ENCODE peak calls at places on chromosomes 5 and 9, in nine cellular contexts. E is foreskin keratinocyte; S is left lung; F is pancreas; W is MM.1S; U is tibial nerve; M is esophagus squamous epithelium; H is mesenchymal stem cell; I is CD8-positive, alpha-beta memory T cell. Y is an unnamed sample.

GRCh38 chr9:272251-273213 is 57.9 kb downstream of the DOCK8 start:
- DNase-seq in E (no peak), S (no peak), F (no peak), W (peak; percentile 92), U (peak; percentile 35), M (no peak), H (no peak), I (peak; percentile 87), Y (peak; percentile 92)

GRCh38 chr9:110056062-110056461 is 151.9 kb downstream of the C9orf152 start:
- DNase-seq in E (no peak), S (no peak), F (no peak), W (no peak), U (no peak), M (no peak), H (no peak), I (no peak), Y (no peak)

GRCh38 chr5:129905467-129906176 is 1.4 kb downstream of the CHSY3 start:
- DNase-seq in E (peak; percentile 15), S (peak; percentile 70), F (peak; percentile 19), W (no peak), U (peak; percentile 16), M (no peak), H (peak; percentile 53), I (no peak), Y (no peak)

GRCh38 chr5:154197801-154198461 is 7.4 kb downstream of the GALNT10 start:
- DNase-seq in E (peak; percentile 84), S (no peak), F (no peak), W (no peak), U (no peak), M (no peak), H (peak; percentile 69), I (peak; percentile 62), Y (no peak)

GRCh38 chr9:126906086-126906485 is 8.5 kb upstream of the RALGPS1 start:
- DNase-seq in E (no peak), S (no peak), F (no peak), W (no peak), U (no peak), M (no peak), H (no peak), I (no peak), Y (no peak)

GRCh38 chr9:15262581-15262980 is 44.4 kb downstream of the TTC39B start:
- DNase-seq in E (no peak), S (no peak), F (no peak), W (no peak), U (no peak), M (no peak), H (no peak), I (no peak), Y (no peak)

GRCh38 chr9:38368731-38369130 is 23.8 kb upstream of the ALDH1B1 start:
- DNase-seq in E (peak; percentile 66), S (no peak), F (no peak), W (no peak), U (no peak), M (no peak), H (no peak), I (no peak), Y (no peak)

GRCh38 chr9:124342946-124343485 is 72.2 kb downstream of the PSMB7 start:
- DNase-seq in E (peak; percentile 78), S (peak; percentile 81), F (no peak), W (no peak), U (peak; percentile 18), M (no peak), H (peak; percentile 87), I (no peak), Y (no peak)

GRCh38 chr5:58963361-58963760 is 380.5 kb downstream of the RAB3C start:
- DNase-seq in E (no peak), S (no peak), F (no peak), W (no peak), U (no peak), M (no peak), H (no peak), I (no peak), Y (no peak)

GRCh38 chr5:55994502-55994997 is at the start of gene IL6ST:
- DNase-seq in E (peak; percentile 82), S (no peak), F (no peak), W (no peak), U (peak; percentile 44), M (no peak), H (peak; percentile 96), I (no peak), Y (peak; percentile 1)

GRCh38 chr5:6446626-6447309 is 1.9 kb upstream of the UBE2QL1 start:
- DNase-seq in E (no peak), S (no peak), F (no peak), W (no peak), U (no peak), M (no peak), H (no peak), I (no peak), Y (no peak)

GRCh38 chr9:90770927-90771326 is 30.7 kb upstream of the SYK start:
- DNase-seq in E (no peak), S (no peak), F (no peak), W (no peak), U (no peak), M (no peak), H (no peak), I (no peak), Y (no peak)

GRCh38 chr5:123830575-123830974 is 318.6 kb downstream of the CSNK1G3 start:
- DNase-seq in E (no peak), S (no peak), F (no peak), W (no peak), U (no peak), M (no peak), H (no peak), I (no peak), Y (no peak)

DNA sequence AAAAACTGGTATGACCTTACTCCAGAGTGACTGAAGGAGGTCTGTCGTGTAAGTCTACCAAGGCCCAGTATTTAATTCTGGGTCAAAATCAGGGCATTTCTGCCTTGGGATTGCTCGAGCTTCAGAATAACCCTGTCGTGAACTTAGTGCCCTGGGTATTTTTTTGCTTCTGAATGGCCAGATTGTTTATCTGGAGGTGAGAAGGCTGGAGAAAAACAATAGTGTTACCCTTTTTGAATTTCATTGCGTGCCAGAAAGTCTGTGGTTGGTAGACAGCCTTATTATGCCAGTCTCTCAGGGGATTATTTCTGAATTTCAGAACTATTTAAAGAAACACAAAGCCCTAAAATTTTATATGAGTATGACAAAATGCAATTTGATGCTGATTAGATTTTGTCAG is 323.4 kb downstream of the CSNK1G3 start:
- DNase-seq in E (no peak), S (no peak), F (no peak), W (no peak), U (no peak), M (no peak), H (no peak), I (no peak), Y (no peak)
- H3K27ac ChIP-seq in E (no peak overlapping the region), S (no peak overlapping the region), F (no peak overlapping the region), W (no peak overlapping the region), U (peak overlapping the region; percentile 22), M (no peak overlapping the region), H (no peak overlapping the region), I (no peak overlapping the region), Y (no peak overlapping the region)

DNA sequence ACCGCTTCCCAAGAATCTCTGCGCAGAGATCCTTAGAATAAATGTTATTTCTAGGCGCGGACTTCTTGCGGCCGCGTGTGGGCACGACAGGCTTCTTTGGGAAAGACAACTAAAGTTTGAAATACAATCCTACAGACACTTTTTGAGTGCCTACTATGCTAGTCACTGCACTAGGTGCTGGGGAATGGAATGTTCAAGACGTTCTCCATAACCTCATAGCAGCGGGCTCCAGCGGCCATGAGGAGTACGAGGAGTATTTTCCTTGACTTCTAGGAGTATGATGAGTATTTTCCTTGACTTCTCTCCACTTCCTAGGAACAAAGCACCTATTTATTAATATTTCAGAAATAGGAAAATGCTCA is 636 bp upstream of the PWWP2A start:
- DNase-seq in E (no peak), S (no peak), F (no peak), W (no peak), U (no peak), M (no peak), H (no peak), I (no peak), Y (no peak)
- H3K27ac ChIP-seq in E (no peak overlapping the region), S (no peak overlapping the region), F (no peak overlapping the region), W (no peak overlapping the region), U (peak overlapping the region; percentile 20), M (no peak overlapping the region), H (no peak overlapping the region), I (no peak overlapping the region), Y (peak overlapping the region; percentile 10)

GRCh38 chr5:57210633-57211032 is 36.8 kb downstream of the GPBP1 start:
- DNase-seq in E (no peak), S (no peak), F (no peak), W (no peak), U (no peak), M (no peak), H (no peak), I (no peak), Y (no peak)
- H3K27ac ChIP-seq in E (no peak overlapping the region), S (no peak overlapping the region), F (no peak overlapping the region), W (no peak overlapping the region), U (no peak overlapping the region), M (no peak overlapping the region), H (no peak overlapping the region), I (no peak overlapping the region), Y (no peak overlapping the region)

GRCh38 chr9:131279196-131279926 is 3.1 kb upstream of the FAM78A start:
- DNase-seq in E (no peak), S (no peak), F (no peak), W (no peak), U (no peak), M (no peak), H (no peak), I (no peak), Y (no peak)
- H3K27ac ChIP-seq in E (no peak overlapping the region), S (no peak overlapping the region), F (no peak overlapping the region), W (no peak overlapping the region), U (no peak overlapping the region), M (peak overlapping the region; percentile 85), H (no peak overlapping the region), I (no peak overlapping the region), Y (peak overlapping the region; percentile 52)

GRCh38 chr9:121253821-121254471 is 14.0 kb upstream of the GSN start:
- DNase-seq in E (no peak), S (no peak), F (no peak), W (no peak), U (no peak), M (no peak), H (no peak), I (no peak), Y (peak; percentile 57)
- H3K27ac ChIP-seq in E (no peak overlapping the region), S (peak overlapping the region; percentile 69), F (no peak overlapping the region), W (no peak overlapping the region), U (no peak overlapping the region), M (no peak overlapping the region), H (no peak overlapping the region), I (no peak overlapping the region), Y (peak overlapping the region; percentile 98)

DNA sequence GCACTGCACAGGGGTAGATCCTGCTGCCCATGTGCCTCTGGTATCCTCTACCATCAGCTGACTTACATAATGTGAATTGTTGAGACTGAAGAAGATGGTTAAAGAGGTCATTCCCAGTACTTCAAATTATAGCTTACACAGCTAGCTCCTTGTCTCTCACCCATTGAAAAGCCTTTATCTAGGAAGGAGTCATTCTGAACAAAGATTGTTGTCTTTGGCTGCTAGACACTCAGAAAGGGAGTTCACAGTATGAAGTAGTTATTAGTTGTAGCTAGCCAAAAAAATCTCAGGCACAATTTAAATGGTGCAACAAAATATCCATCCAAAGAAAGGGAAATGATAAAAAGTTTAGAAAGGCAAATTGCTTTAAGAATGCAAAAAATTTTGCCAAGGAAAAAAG is 102.0 kb upstream of the NREP start:
- DNase-seq in E (no peak), S (no peak), F (no peak), W (no peak), U (no peak), M (no peak), H (no peak), I (no peak), Y (no peak)
- H3K27ac ChIP-seq in E (no peak overlapping the region), S (no peak overlapping the region), F (no peak overlapping the region), W (no peak overlapping the region), U (no peak overlapping the region), M (no peak overlapping the region), H (no peak overlapping the region), I (no peak overlapping the region), Y (no peak overlapping the region)

Y was measured in HL-60.